ENCODE peak calls at places on chromosome 3, in six cellular contexts. J, F, O, Z, L and M are unnamed samples.

GRCh38 chr3:27717200-27717852 is 4.8 kb downstream of the EOMES start:
- DNase-seq in J (no peak), F (no peak), O (no peak), Z (no peak), L (no peak), M (no peak)

GRCh38 chr3:170076715-170077238 is 39.0 kb downstream of the GPR160 start:
- DNase-seq in J (no peak), F (no peak), O (no peak), Z (no peak), L (no peak), M (no peak)

GRCh38 chr3:57068437-57069089 is 8.1 kb downstream of the SPATA12 start:
- DNase-seq in J (peak; percentile 32), F (peak; percentile 22), O (no peak), Z (no peak), L (no peak), M (no peak)

GRCh38 chr3:151290673-151291072 is 12.3 kb upstream of the P2RY14 start:
- DNase-seq in J (no peak), F (no peak), O (no peak), Z (no peak), L (no peak), M (no peak)

GRCh38 chr3:107263269-107264021 is 113.8 kb upstream of the CCDC54 start:
- DNase-seq in J (no peak), F (no peak), O (no peak), Z (no peak), L (peak; percentile 20), M (no peak)

GRCh38 chr3:169387751-169388696 is 275.5 kb downstream of the MECOM start:
- DNase-seq in J (peak; percentile 58), F (no peak), O (peak; percentile 35), Z (no peak), L (no peak), M (no peak)

GRCh38 chr3:43783987-43784639 is 93.4 kb downstream of the ABHD5 start:
- DNase-seq in J (no peak), F (no peak), O (no peak), Z (no peak), L (no peak), M (no peak)

GRCh38 chr3:123371426-123371825 is 77.5 kb downstream of the ADCY5 start:
- DNase-seq in J (no peak), F (no peak), O (no peak), Z (no peak), L (no peak), M (no peak)

GRCh38 chr3:66483006-66483928 is 17.6 kb downstream of the LRIG1 start:
- DNase-seq in J (peak; percentile 82), F (no peak), O (peak; percentile 59), Z (no peak), L (peak; percentile 84), M (no peak)

GRCh38 chr3:117998071-117998470 is 1036.6 kb downstream of the IGSF11 start:
- DNase-seq in J (no peak), F (no peak), O (no peak), Z (no peak), L (no peak), M (no peak)

GRCh38 chr3:106299300-106300098 is 430.7 kb upstream of the CBLB start:
- DNase-seq in J (no peak), F (no peak), O (no peak), Z (no peak), L (no peak), M (no peak)

GRCh38 chr3:110773413-110773954 is 298.1 kb upstream of the NECTIN3 start:
- DNase-seq in J (no peak), F (no peak), O (no peak), Z (no peak), L (no peak), M (no peak)

GRCh38 chr3:128800241-128801187 is 74.5 kb downstream of the RAB7A start:
- DNase-seq in J (peak; percentile 59), F (no peak), O (no peak), Z (no peak), L (no peak), M (no peak)

GRCh38 chr3:195095035-195095703 is 175.8 kb downstream of the XXYLT1 start:
- DNase-seq in J (no peak), F (no peak), O (no peak), Z (no peak), L (no peak), M (no peak)

GRCh38 chr3:111373861-111374260 is 168.1 kb upstream of the CD96 start:
- DNase-seq in J (no peak), F (no peak), O (no peak), Z (no peak), L (no peak), M (no peak)

GRCh38 chr3:52280046-52280445 is 1.6 kb upstream of the WDR82 start:
- DNase-seq in J (no peak), F (peak; percentile 34), O (no peak), Z (no peak), L (no peak), M (no peak)

GRCh38 chr3:157120071-157120892 is 39.7 kb downstream of the CCNL1 start:
- DNase-seq in J (no peak), F (no peak), O (peak; percentile 75), Z (no peak), L (no peak), M (no peak)

GRCh38 chr3:168431436-168431835 is 335.7 kb upstream of the GOLIM4 start:
- DNase-seq in J (no peak), F (no peak), O (no peak), Z (no peak), L (no peak), M (no peak)

GRCh38 chr3:195047536-195047935 is 223.4 kb downstream of the XXYLT1 start:
- DNase-seq in J (no peak), F (no peak), O (no peak), Z (no peak), L (no peak), M (no peak)

GRCh38 chr3:39255503-39256325 is 24.1 kb downstream of the CX3CR1 start:
- DNase-seq in J (peak; percentile 29), F (no peak), O (no peak), Z (no peak), L (no peak), M (no peak)

GRCh38 chr3:173709026-173709425 is 311.5 kb downstream of the NLGN1 start:
- DNase-seq in J (no peak), F (no peak), O (no peak), Z (no peak), L (no peak), M (no peak)

GRCh38 chr3:43365601-43366305 is 79.4 kb downstream of the SNRK start:
- DNase-seq in J (no peak), F (no peak), O (no peak), Z (no peak), L (no peak), M (no peak)

GRCh38 chr3:112531358-112531781 is 30.4 kb downstream of the ATG3 start:
- DNase-seq in J (no peak), F (peak; percentile 3), O (no peak), Z (no peak), L (no peak), M (no peak)

GRCh38 chr3:149566296-149566945 is 91.4 kb downstream of the WWTR1 start:
- DNase-seq in J (no peak), F (no peak), O (no peak), Z (no peak), L (no peak), M (no peak)

GRCh38 chr3:157753753-157754152 is 250.5 kb upstream of the VEPH1 start:
- DNase-seq in J (no peak), F (no peak), O (no peak), Z (no peak), L (no peak), M (no peak)

GRCh38 chr3:124201786-124202185 is 209.9 kb upstream of the ROPN1 start:
- DNase-seq in J (peak; percentile 33), F (peak; percentile 1), O (no peak), Z (no peak), L (no peak), M (no peak)

GRCh38 chr3:144496116-144496835 is 524.7 kb downstream of the DIPK2A start:
- DNase-seq in J (no peak), F (no peak), O (no peak), Z (no peak), L (no peak), M (no peak)

GRCh38 chr3:176490357-176490756 is 706.9 kb downstream of the TBL1XR1 start:
- DNase-seq in J (no peak), F (no peak), O (no peak), Z (no peak), L (no peak), M (no peak)

GRCh38 chr3:115359507-115359906 is 212.4 kb upstream of the ZBTB20 start:
- DNase-seq in J (no peak), F (no peak), O (no peak), Z (no peak), L (no peak), M (no peak)

GRCh38 chr3:46460051-46460450 is 4.7 kb downstream of the LTF start:
- DNase-seq in J (no peak), F (no peak), O (no peak), Z (no peak), L (no peak), M (no peak)

GRCh38 chr3:41026394-41027177 is 172.7 kb upstream of the CTNNB1 start:
- DNase-seq in J (peak; percentile 85), F (peak; percentile 62), O (no peak), Z (no peak), L (peak; percentile 80), M (no peak)

GRCh38 chr3:179981646-179982045 is 55.1 kb downstream of the PEX5L start:
- DNase-seq in J (no peak), F (no peak), O (no peak), Z (no peak), L (no peak), M (no peak)
- H3K27ac ChIP-seq in J (no peak overlapping the region), F (no peak overlapping the region), O (no peak overlapping the region), Z (no peak overlapping the region), L (no peak overlapping the region), M (no peak overlapping the region)

GRCh38 chr3:58474348-58474911 is 17.5 kb upstream of the KCTD6 start:
- DNase-seq in J (no peak), F (no peak), O (no peak), Z (no peak), L (no peak), M (no peak)
- H3K4me1 ChIP-seq in J (peaks cover 4% of the 10 kb centered on the region), F (peaks cover 31% of the 10 kb centered on the region), O (peaks cover 9% of the 10 kb centered on the region), Z (peaks cover 18% of the 10 kb centered on the region), L (no peaks in the 10 kb centered on the region), M (no peaks in the 10 kb centered on the region)

GRCh38 chr3:139430467-139430866 is 41.0 kb upstream of the COPB2 start:
- DNase-seq in J (no peak), F (peak; percentile 11), O (no peak), Z (no peak), L (no peak), M (no peak)

GRCh38 chr3:139439278-139439677 is 37.0 kb downstream of the RBP2 start:
- DNase-seq in J (no peak), F (no peak), O (no peak), Z (no peak), L (no peak), M (no peak)

GRCh38 chr3:139433089-139433488 is 43.2 kb downstream of the RBP2 start:
- DNase-seq in J (no peak), F (no peak), O (no peak), Z (no peak), L (no peak), M (no peak)

GRCh38 chr3:139434764-139435291 is 41.5 kb downstream of the RBP2 start:
- DNase-seq in J (no peak), F (no peak), O (no peak), Z (no peak), L (no peak), M (no peak)
- H3K27ac ChIP-seq in J (no peak overlapping the region), F (no peak overlapping the region), O (no peak overlapping the region), Z (no peak overlapping the region), L (no peak overlapping the region), M (no peak overlapping the region)

DNA sequence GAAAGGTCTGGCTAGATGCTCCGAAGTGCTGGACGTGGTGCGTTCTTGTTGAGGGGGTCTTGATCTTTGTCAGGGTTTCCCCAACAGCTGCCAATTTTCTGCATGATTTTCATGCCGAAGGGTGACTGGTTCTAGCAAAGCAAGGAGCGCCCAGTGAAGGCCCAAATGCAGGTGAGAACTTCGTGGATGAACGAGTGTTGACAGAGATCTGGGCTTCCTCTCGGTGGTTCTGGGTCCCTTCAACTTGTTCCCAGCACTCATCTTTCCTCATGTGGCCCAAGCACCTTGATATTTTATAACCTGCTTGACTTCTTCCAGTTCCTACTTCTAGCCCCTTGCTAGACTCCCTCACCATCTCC is 40.8 kb upstream of the TFRC start:
- DNase-seq in J (no peak), F (no peak), O (no peak), Z (no peak), L (no peak), M (no peak)
- H3K4me1 ChIP-seq in J (no peaks in the 10 kb centered on the region), F (peaks cover 3% of the 10 kb centered on the region), O (no peaks in the 10 kb centered on the region), Z (peaks cover 22% of the 10 kb centered on the region), L (peaks cover 20% of the 10 kb centered on the region), M (peaks cover 24% of the 10 kb centered on the region)